ENCODE peak calls at places on chromosomes 11 and 22, in eight cellular contexts. One of them, this sample, is unnamed.

GRCh38 chr22:23570681-23571080 is 9.4 kb downstream of the IGLL1 start:
- DNase-seq in right lobe of liver: no peak
- DNase-seq in A549: no peak
- DNase-seq in GM23248: no peak
- DNase-seq in lower lobe of right lung: no peak
- DNase-seq in aorta: peak
- DNase-seq in IMR-90: no peak
- DNase-seq in RWPE1: no peak
- DNase-seq in this sample: no peak

GRCh38 chr22:33472462-33473344 is 414.5 kb upstream of the SYN3 start:
- DNase-seq in A549: no peak
- DNase-seq in IMR-90: peak
- DNase-seq in RWPE1: no peak
- DNase-seq in right lobe of liver: no peak
- DNase-seq in GM23248: no peak
- DNase-seq in aorta: no peak
- DNase-seq in lower lobe of right lung: no peak
- DNase-seq in this sample: no peak

GRCh38 chr22:46854125-46854870 is 91.8 kb downstream of the TBC1D22A start:
- DNase-seq in lower lobe of right lung: peak
- DNase-seq in IMR-90: peak
- DNase-seq in A549: no peak
- DNase-seq in aorta: no peak
- DNase-seq in right lobe of liver: peak
- DNase-seq in RWPE1: no peak
- DNase-seq in GM23248: no peak
- DNase-seq in this sample: no peak

GRCh38 chr22:47034905-47035419 is 272.5 kb downstream of the TBC1D22A start:
- DNase-seq in IMR-90: no peak
- DNase-seq in RWPE1: no peak
- DNase-seq in right lobe of liver: peak
- DNase-seq in A549: no peak
- DNase-seq in lower lobe of right lung: peak
- DNase-seq in aorta: peak
- DNase-seq in GM23248: no peak
- DNase-seq in this sample: no peak

GRCh38 chr11:62856333-62856910 is 17.0 kb upstream of the WDR74 start:
- DNase-seq in RWPE1: no peak
- DNase-seq in aorta: no peak
- DNase-seq in A549: no peak
- DNase-seq in GM23248: peak
- DNase-seq in IMR-90: no peak
- DNase-seq in right lobe of liver: no peak
- DNase-seq in lower lobe of right lung: no peak
- DNase-seq in this sample: no peak

GRCh38 chr22:49810363-49811013 is 17.2 kb downstream of the BRD1 start:
- DNase-seq in RWPE1: no peak
- DNase-seq in GM23248: no peak
- DNase-seq in A549: no peak
- DNase-seq in IMR-90: peak
- DNase-seq in right lobe of liver: no peak
- DNase-seq in lower lobe of right lung: peak
- DNase-seq in aorta: peak
- DNase-seq in this sample: no peak

GRCh38 chr11:45110562-45110961 is 35.9 kb upstream of the PRDM11 start:
- DNase-seq in right lobe of liver: no peak
- DNase-seq in RWPE1: peak
- DNase-seq in GM23248: peak
- DNase-seq in lower lobe of right lung: no peak
- DNase-seq in aorta: no peak
- DNase-seq in A549: peak
- DNase-seq in IMR-90: peak
- DNase-seq in this sample: no peak

GRCh38 chr22:25750569-25751173 is 8.7 kb downstream of the MYO18B start:
- DNase-seq in RWPE1: no peak
- DNase-seq in GM23248: peak
- DNase-seq in IMR-90: no peak
- DNase-seq in A549: no peak
- DNase-seq in aorta: no peak
- DNase-seq in right lobe of liver: no peak
- DNase-seq in lower lobe of right lung: no peak
- DNase-seq in this sample: no peak

GRCh38 chr11:36326524-36327419 is 30.7 kb downstream of the PRR5L start:
- DNase-seq in lower lobe of right lung: no peak
- DNase-seq in GM23248: no peak
- DNase-seq in RWPE1: no peak
- DNase-seq in right lobe of liver: no peak
- DNase-seq in aorta: no peak
- DNase-seq in A549: no peak
- DNase-seq in IMR-90: no peak
- DNase-seq in this sample: no peak

GRCh38 chr11:95993438-95994339 is 69.8 kb upstream of the MTMR2 start:
- DNase-seq in lower lobe of right lung: no peak
- DNase-seq in right lobe of liver: no peak
- DNase-seq in A549: no peak
- DNase-seq in GM23248: no peak
- DNase-seq in aorta: no peak
- DNase-seq in RWPE1: no peak
- DNase-seq in IMR-90: peak
- DNase-seq in this sample: no peak

GRCh38 chr22:32444068-32444467 is 20.2 kb downstream of the BPIFC start:
- DNase-seq in aorta: no peak
- DNase-seq in lower lobe of right lung: no peak
- DNase-seq in IMR-90: no peak
- DNase-seq in GM23248: no peak
- DNase-seq in RWPE1: peak
- DNase-seq in A549: peak
- DNase-seq in right lobe of liver: peak
- DNase-seq in this sample: no peak

GRCh38 chr22:30183861-30184278 is 62.7 kb downstream of the LIF start:
- DNase-seq in RWPE1: no peak
- DNase-seq in right lobe of liver: no peak
- DNase-seq in GM23248: no peak
- DNase-seq in A549: no peak
- DNase-seq in IMR-90: peak
- DNase-seq in lower lobe of right lung: no peak
- DNase-seq in aorta: no peak
- DNase-seq in this sample: no peak

GRCh38 chr11:45456686-45457085 is 170.5 kb upstream of the SYT13 start:
- DNase-seq in GM23248: no peak
- DNase-seq in aorta: no peak
- DNase-seq in lower lobe of right lung: no peak
- DNase-seq in RWPE1: no peak
- DNase-seq in right lobe of liver: no peak
- DNase-seq in IMR-90: no peak
- DNase-seq in A549: no peak
- DNase-seq in this sample: no peak

GRCh38 chr11:19576054-19576453 is 136.6 kb upstream of the NAV2 start:
- DNase-seq in GM23248: no peak
- DNase-seq in A549: no peak
- DNase-seq in IMR-90: peak
- DNase-seq in aorta: no peak
- DNase-seq in lower lobe of right lung: peak
- DNase-seq in RWPE1: no peak
- DNase-seq in right lobe of liver: no peak
- DNase-seq in this sample: no peak

GRCh38 chr22:33893486-33893885 is 26.8 kb downstream of the LARGE1 start:
- DNase-seq in right lobe of liver: no peak
- DNase-seq in RWPE1: no peak
- DNase-seq in A549: no peak
- DNase-seq in IMR-90: no peak
- DNase-seq in lower lobe of right lung: no peak
- DNase-seq in aorta: no peak
- DNase-seq in GM23248: no peak
- DNase-seq in this sample: no peak

GRCh38 chr11:65501530-65502273 is 2.9 kb downstream of the MALAT1 start:
- DNase-seq in RWPE1: no peak
- DNase-seq in GM23248: peak
- DNase-seq in A549: no peak
- DNase-seq in right lobe of liver: no peak
- DNase-seq in lower lobe of right lung: no peak
- DNase-seq in aorta: no peak
- DNase-seq in IMR-90: peak
- DNase-seq in this sample: no peak

GRCh38 chr22:32396255-32396654 is 15.8 kb downstream of the RTCB start:
- DNase-seq in right lobe of liver: no peak
- DNase-seq in GM23248: no peak
- DNase-seq in A549: no peak
- DNase-seq in RWPE1: no peak
- DNase-seq in lower lobe of right lung: no peak
- DNase-seq in IMR-90: no peak
- DNase-seq in aorta: no peak
- DNase-seq in this sample: no peak

GRCh38 chr11:33692013-33692504 is 8.6 kb downstream of the C11orf91 start:
- DNase-seq in GM23248: peak
- DNase-seq in right lobe of liver: peak
- DNase-seq in RWPE1: peak
- DNase-seq in aorta: peak
- DNase-seq in lower lobe of right lung: no peak
- DNase-seq in A549: peak
- DNase-seq in IMR-90: peak
- DNase-seq in this sample: peak

GRCh38 chr11:132099692-132100091 is 729.3 kb downstream of the NTM start:
- DNase-seq in RWPE1: no peak
- DNase-seq in aorta: no peak
- DNase-seq in right lobe of liver: no peak
- DNase-seq in A549: no peak
- DNase-seq in lower lobe of right lung: peak
- DNase-seq in IMR-90: no peak
- DNase-seq in GM23248: peak
- DNase-seq in this sample: no peak

GRCh38 chr11:132095230-132096165 is 725.1 kb downstream of the NTM start:
- DNase-seq in aorta: no peak
- DNase-seq in right lobe of liver: no peak
- DNase-seq in GM23248: peak
- DNase-seq in IMR-90: no peak
- DNase-seq in RWPE1: no peak
- DNase-seq in A549: no peak
- DNase-seq in lower lobe of right lung: no peak
- DNase-seq in this sample: no peak

GRCh38 chr11:132088551-132088950 is 718.1 kb downstream of the NTM start:
- DNase-seq in aorta: no peak
- DNase-seq in IMR-90: no peak
- DNase-seq in GM23248: no peak
- DNase-seq in A549: no peak
- DNase-seq in RWPE1: peak
- DNase-seq in right lobe of liver: no peak
- DNase-seq in lower lobe of right lung: no peak
- DNase-seq in this sample: no peak

GRCh38 chr11:132093861-132094260 is 723.4 kb downstream of the NTM start:
- DNase-seq in aorta: no peak
- DNase-seq in RWPE1: no peak
- DNase-seq in right lobe of liver: no peak
- DNase-seq in A549: no peak
- DNase-seq in IMR-90: no peak
- DNase-seq in GM23248: no peak
- DNase-seq in lower lobe of right lung: no peak
- DNase-seq in this sample: no peak
- H3K27ac ChIP-seq in aorta: no peak
- H3K27ac ChIP-seq in RWPE1: no peak
- H3K27ac ChIP-seq in right lobe of liver: no peak
- H3K27ac ChIP-seq in A549: no peak
- H3K27ac ChIP-seq in IMR-90: no peak
- H3K27ac ChIP-seq in GM23248: no peak
- H3K27ac ChIP-seq in lower lobe of right lung: no peak
- H3K27ac ChIP-seq in this sample: no peak

DNA sequence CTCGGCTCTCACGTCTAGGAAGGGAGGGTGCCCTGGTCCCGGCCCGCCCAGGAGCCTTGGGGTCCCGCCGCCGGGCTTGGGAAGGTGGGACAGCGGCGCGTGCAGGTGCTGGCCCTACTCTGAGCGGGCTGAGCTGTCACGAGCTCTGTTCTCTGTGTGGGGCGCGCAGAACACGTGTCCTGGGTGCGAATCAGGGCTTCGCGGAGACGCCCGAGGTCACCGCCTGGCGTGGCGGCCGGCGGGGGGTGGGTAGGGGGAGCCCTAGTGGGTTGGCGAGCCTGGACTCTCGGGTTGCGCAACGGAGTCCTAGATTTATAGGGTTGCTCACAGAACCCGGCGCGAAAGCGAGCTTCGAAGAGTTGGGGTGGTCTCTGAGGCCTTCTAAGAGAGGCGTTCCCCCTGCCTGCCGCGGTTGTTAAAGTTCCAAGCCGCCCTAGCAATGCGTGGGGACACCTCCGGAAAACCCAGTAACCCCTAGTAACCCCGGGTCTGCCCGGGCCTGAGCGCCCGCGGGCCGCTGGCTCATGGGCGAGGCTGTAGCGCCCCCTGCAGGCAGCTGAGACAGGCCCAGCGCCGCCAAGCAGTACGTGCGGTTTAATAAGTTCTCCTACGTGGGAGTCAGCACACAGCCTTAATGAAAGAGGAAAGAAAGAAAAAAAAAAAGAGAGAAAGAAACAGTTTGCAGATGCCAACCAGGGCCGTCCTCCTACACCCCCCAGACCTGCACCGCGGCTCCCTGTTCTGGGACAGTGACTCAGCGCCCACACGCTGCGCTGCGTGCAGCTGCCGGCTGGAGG is 2.7 kb downstream of the ADM start:
- DNase-seq in right lobe of liver: peak
- DNase-seq in lower lobe of right lung: peak
- DNase-seq in RWPE1: peak
- DNase-seq in GM23248: peak
- DNase-seq in aorta: peak
- DNase-seq in IMR-90: peak
- DNase-seq in A549: peak
- DNase-seq in this sample: peak
- H3K27ac ChIP-seq in right lobe of liver: peak
- H3K27ac ChIP-seq in lower lobe of right lung: peak
- H3K27ac ChIP-seq in RWPE1: peak
- H3K27ac ChIP-seq in GM23248: peak
- H3K27ac ChIP-seq in aorta: no peak
- H3K27ac ChIP-seq in IMR-90: peak
- H3K27ac ChIP-seq in A549: peak
- H3K27ac ChIP-seq in this sample: peak

DNA sequence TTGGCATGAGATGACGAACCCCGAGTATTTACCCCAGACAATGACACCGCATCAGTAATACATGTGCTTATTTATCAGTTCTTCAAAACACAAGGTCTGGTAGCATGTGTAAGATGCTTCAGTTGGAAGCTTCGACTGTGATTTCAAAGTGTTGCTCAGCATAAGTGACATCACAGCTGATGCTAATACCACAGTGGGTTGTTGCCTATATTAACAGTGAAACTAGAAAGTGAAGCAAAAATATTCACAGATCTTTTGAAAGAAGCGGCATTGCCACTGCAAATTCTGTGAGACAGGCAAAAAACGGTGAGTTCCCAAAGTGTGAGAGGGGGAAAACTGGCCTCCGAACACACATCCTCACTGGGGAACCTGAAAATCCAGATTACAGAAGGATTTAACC is 18.4 kb upstream of the TTC12 start:
- DNase-seq in right lobe of liver: no peak
- DNase-seq in GM23248: no peak
- DNase-seq in A549: no peak
- DNase-seq in lower lobe of right lung: no peak
- DNase-seq in aorta: no peak
- DNase-seq in RWPE1: no peak
- DNase-seq in IMR-90: no peak
- DNase-seq in this sample: no peak
- H3K27ac ChIP-seq in right lobe of liver: no peak
- H3K27ac ChIP-seq in GM23248: no peak
- H3K27ac ChIP-seq in A549: no peak
- H3K27ac ChIP-seq in lower lobe of right lung: no peak
- H3K27ac ChIP-seq in aorta: no peak
- H3K27ac ChIP-seq in RWPE1: no peak
- H3K27ac ChIP-seq in IMR-90: no peak
- H3K27ac ChIP-seq in this sample: no peak

GRCh38 chr11:68362801-68363379 is 50.5 kb downstream of the LRP5 start:
- DNase-seq in RWPE1: no peak
- DNase-seq in A549: no peak
- DNase-seq in aorta: no peak
- DNase-seq in GM23248: no peak
- DNase-seq in lower lobe of right lung: no peak
- DNase-seq in right lobe of liver: no peak
- DNase-seq in IMR-90: no peak
- DNase-seq in this sample: no peak
- H3K27ac ChIP-seq in RWPE1: no peak
- H3K27ac ChIP-seq in A549: no peak
- H3K27ac ChIP-seq in aorta: no peak
- H3K27ac ChIP-seq in GM23248: no peak
- H3K27ac ChIP-seq in lower lobe of right lung: no peak
- H3K27ac ChIP-seq in right lobe of liver: no peak
- H3K27ac ChIP-seq in IMR-90: no peak
- H3K27ac ChIP-seq in this sample: no peak